ENCODE peak calls at places on chromosomes 6 and 20, in seven cellular contexts. U, X, B, A, I, G and L are unnamed samples.

GRCh38 chr20:21291026-21291425 is 12.1 kb upstream of the XRN2 start:
- DNase-seq in U (no peak), X (no peak), B (no peak), A (no peak), I (no peak), G (no peak), L (no peak)

GRCh38 chr6:158991017-158991723 is 8.8 kb downstream of the RSPH3 start:
- DNase-seq in U (no peak), X (no peak), B (no peak), A (no peak), I (no peak), G (no peak), L (no peak)

GRCh38 chr6:11918021-11918738 is 93.9 kb upstream of the HIVEP1 start:
- DNase-seq in U (peak), X (no peak), B (peak), A (no peak), I (no peak), G (peak), L (no peak)

GRCh38 chr20:61736751-61737310 is 328.9 kb downstream of the TAF4 start:
- DNase-seq in U (no peak), X (no peak), B (no peak), A (no peak), I (no peak), G (no peak), L (no peak)

GRCh38 chr6:70060680-70061079 is 194.3 kb downstream of the COL19A1 start:
- DNase-seq in U (no peak), X (no peak), B (no peak), A (no peak), I (no peak), G (no peak), L (no peak)

GRCh38 chr6:149660028-149660427 is 11.5 kb upstream of the KATNA1 start:
- DNase-seq in U (no peak), X (no peak), B (no peak), A (no peak), I (no peak), G (no peak), L (no peak)

GRCh38 chr6:14861491-14861943 is 384.4 kb upstream of the JARID2 start:
- DNase-seq in U (no peak), X (no peak), B (no peak), A (no peak), I (no peak), G (no peak), L (no peak)

GRCh38 chr20:59778615-59779200 is 154.7 kb downstream of the SYCP2 start:
- DNase-seq in U (no peak), X (no peak), B (no peak), A (no peak), I (no peak), G (no peak), L (no peak)